ENCODE peak calls at places on chromosomes 1 and 21, in four cellular contexts. G is stimulated activated CD8-positive, alpha-beta memory T cell treated with anti-CD3 and anti-CD28 coated beads, Interleukin-4, amount 100 ng/mL, for 1 hour; L is HEK293T; N is CD8-positive, alpha-beta T cell. Z is an unnamed sample.

GRCh38 chr1:16009678-16010077 is 5.6 kb downstream of the SRARP start:
- DNase-seq in G (no peak), L (no peak), N (no peak), Z (no peak)

GRCh38 chr21:39533545-39534226 is 79.1 kb upstream of the B3GALT5 start:
- DNase-seq in G (no peak), L (no peak), N (no peak), Z (no peak)

GRCh38 chr1:116741781-116742565 is 12.3 kb upstream of the CD2 start:
- DNase-seq in G (no peak), L (no peak), N (no peak), Z (no peak)

GRCh38 chr1:12109901-12110300 is 46.8 kb downstream of the TNFRSF8 start:
- DNase-seq in G (no peak), L (no peak), N (no peak), Z (no peak)

GRCh38 chr1:245330951-245331350 is 176.2 kb downstream of the KIF26B start:
- DNase-seq in G (no peak), L (no peak), N (no peak), Z (no peak)

GRCh38 chr1:22044690-22045420 is 7.7 kb upstream of the CDC42 start:
- DNase-seq in G (no peak), L (no peak), N (no peak), Z (no peak)

GRCh38 chr1:43822040-43822439 is 111.6 kb upstream of the ARTN start:
- DNase-seq in G (no peak), L (no peak), N (no peak), Z (peak)

GRCh38 chr1:54424398-54424797 is 18.2 kb upstream of the SSBP3 start:
- DNase-seq in G (no peak), L (no peak), N (no peak), Z (no peak)

GRCh38 chr1:36625253-36625958 is 142.7 kb upstream of the CSF3R start:
- DNase-seq in G (no peak), L (no peak), N (no peak), Z (no peak)

GRCh38 chr1:31627301-31627929 is 9.9 kb downstream of the HCRTR1 start:
- DNase-seq in G (no peak), L (no peak), N (no peak), Z (no peak)

GRCh38 chr1:37098196-37098595 is 63.9 kb upstream of the GRIK3 start:
- DNase-seq in G (no peak), L (no peak), N (no peak), Z (no peak)

GRCh38 chr1:72397786-72398185 is 115.4 kb upstream of the NEGR1 start:
- DNase-seq in G (no peak), L (no peak), N (no peak), Z (no peak)

GRCh38 chr21:27532081-27532480 is 565.2 kb upstream of the ADAMTS5 start:
- DNase-seq in G (no peak), L (no peak), N (no peak), Z (no peak)

GRCh38 chr1:156025873-156026272 is 5.1 kb upstream of the SSR2 start:
- DNase-seq in G (no peak), L (peak), N (peak), Z (peak)

GRCh38 chr1:87392241-87393192 is 63.8 kb downstream of the LMO4 start:
- DNase-seq in G (no peak), L (no peak), N (no peak), Z (no peak)

GRCh38 chr1:57845041-57845440 is 421.2 kb upstream of the DAB1 start:
- DNase-seq in G (no peak), L (no peak), N (no peak), Z (no peak)

GRCh38 chr21:41152149-41152548 is 15.8 kb upstream of the BACE2 start:
- DNase-seq in G (no peak), L (no peak), N (no peak), Z (no peak)

GRCh38 chr1:15703562-15703961 is 19.4 kb downstream of the PLEKHM2 start:
- DNase-seq in G (no peak), L (no peak), N (no peak), Z (no peak)

GRCh38 chr1:3476666-3477065 is 22.2 kb downstream of the ARHGEF16 start:
- DNase-seq in G (no peak), L (no peak), N (no peak), Z (no peak)

GRCh38 chr1:241638091-241638682 is 2.0 kb downstream of the CHML start:
- DNase-seq in G (no peak), L (no peak), N (no peak), Z (no peak)

GRCh38 chr1:116537439-116537838 is 33.4 kb downstream of the CD58 start:
- DNase-seq in G (no peak), L (no peak), N (no peak), Z (no peak)

GRCh38 chr21:38721983-38722382 is 83.7 kb upstream of the ETS2 start:
- DNase-seq in G (no peak), L (no peak), N (no peak), Z (no peak)

Z was measured in SW 1271.